ENCODE peak calls at places on chromosomes 5 and 9, in five cellular contexts. E, L, I, K and V are unnamed samples.

GRCh38 chr9:134537891-134538520 is 103.6 kb upstream of the COL5A1 start:
- DNase-seq in E (no peak), L (no peak), I (peak), K (no peak), V (no peak)

GRCh38 chr9:2241461-2241874 is 226.3 kb downstream of the SMARCA2 start:
- DNase-seq in E (peak), L (no peak), I (no peak), K (peak), V (peak)

GRCh38 chr9:34446468-34446891 is 11.9 kb downstream of the FAM219A start:
- DNase-seq in E (no peak), L (peak), I (no peak), K (no peak), V (no peak)

GRCh38 chr5:135318924-135319323 is 80.1 kb downstream of the MACROH2A1 start:
- DNase-seq in E (no peak), L (no peak), I (no peak), K (no peak), V (no peak)

GRCh38 chr5:126975791-126976190 is 54.6 kb downstream of the MARCHF3 start:
- DNase-seq in E (no peak), L (peak), I (no peak), K (no peak), V (no peak)

GRCh38 chr9:120402741-120403542 is 177.0 kb downstream of the CDK5RAP2 start:
- DNase-seq in E (no peak), L (peak), I (no peak), K (no peak), V (peak)

GRCh38 chr9:13278368-13279246 is 885 bp downstream of the MPDZ start:
- DNase-seq in E (peak), L (peak), I (peak), K (no peak), V (no peak)

GRCh38 chr9:98208635-98209034 is 16.2 kb upstream of the CORO2A start:
- DNase-seq in E (no peak), L (no peak), I (peak), K (no peak), V (no peak)

GRCh38 chr9:127180457-127181314 is 58.3 kb upstream of the ANGPTL2 start:
- DNase-seq in E (peak), L (no peak), I (peak), K (no peak), V (no peak)

GRCh38 chr5:112250551-112250950 is 168.5 kb downstream of the EPB41L4A start:
- DNase-seq in E (no peak), L (no peak), I (no peak), K (no peak), V (no peak)

GRCh38 chr5:62496876-62497275 is 81.7 kb upstream of the LRRC70 start:
- DNase-seq in E (no peak), L (no peak), I (no peak), K (no peak), V (no peak)